ENCODE peak calls at places on chromosomes 13 and 19, in eight cellular contexts. N, F, U, M, P, W, I and T are unnamed samples.

GRCh38 chr19:28614634-28615545 is 598.1 kb downstream of the UQCRFS1 start:
- DNase-seq in N (no peak), F (no peak), U (no peak), M (no peak), P (no peak), W (no peak), I (no peak), T (no peak)

GRCh38 chr19:13633109-13633508 is 126.8 kb upstream of the CACNA1A start:
- DNase-seq in N (no peak), F (peak; percentile 84), U (no peak), M (no peak), P (no peak), W (no peak), I (no peak), T (no peak)

GRCh38 chr19:16371540-16371986 is 46.9 kb downstream of the KLF2 start:
- DNase-seq in N (peak; percentile 89), F (peak; percentile 71), U (no peak), M (peak; percentile 90), P (no peak), W (peak; percentile 55), I (no peak), T (peak; percentile 65)

GRCh38 chr13:93535256-93535655 is 308.6 kb downstream of the GPC6 start:
- DNase-seq in N (no peak), F (no peak), U (no peak), M (no peak), P (peak; percentile 20), W (no peak), I (no peak), T (no peak)

GRCh38 chr13:31859546-31859945 is 120.2 kb downstream of the RXFP2 start:
- DNase-seq in N (no peak), F (no peak), U (no peak), M (no peak), P (no peak), W (no peak), I (no peak), T (no peak)

GRCh38 chr13:94712812-94713555 is 639 bp upstream of the SOX21 start:
- DNase-seq in N (no peak), F (no peak), U (peak; percentile 81), M (peak; percentile 64), P (no peak), W (no peak), I (no peak), T (no peak)

GRCh38 chr19:55384576-55385235 is 614 bp upstream of the TMEM238 start:
- DNase-seq in N (no peak), F (peak; percentile 29), U (peak; percentile 69), M (peak; percentile 72), P (no peak), W (no peak), I (no peak), T (no peak)

GRCh38 chr19:46295401-46296308 is 1.2 kb upstream of the HIF3A start:
- DNase-seq in N (no peak), F (no peak), U (no peak), M (no peak), P (no peak), W (no peak), I (no peak), T (no peak)

GRCh38 chr13:98324105-98324504 is 147.0 kb upstream of the RNF113B start:
- DNase-seq in N (no peak), F (no peak), U (no peak), M (no peak), P (no peak), W (no peak), I (no peak), T (no peak)

GRCh38 chr19:50817941-50818858 is 5.4 kb downstream of the KLK1 start:
- DNase-seq in N (no peak), F (peak; percentile 19), U (peak; percentile 98), M (peak; percentile 70), P (no peak), W (peak; percentile 37), I (peak; percentile 54), T (no peak)

GRCh38 chr19:40398417-40399056 is 8.6 kb upstream of the HIPK4 start:
- DNase-seq in N (peak; percentile 56), F (peak; percentile 53), U (peak; percentile 96), M (peak; percentile 79), P (no peak), W (peak; percentile 38), I (no peak), T (no peak)

GRCh38 chr19:10021863-10022262 is 8.6 kb downstream of the RDH8 start:
- DNase-seq in N (no peak), F (no peak), U (no peak), M (no peak), P (no peak), W (no peak), I (no peak), T (no peak)

GRCh38 chr13:114319441-114319871 is 5.2 kb downstream of the CHAMP1 start:
- DNase-seq in N (no peak), F (no peak), U (no peak), M (no peak), P (peak; percentile 23), W (no peak), I (no peak), T (no peak)